ENCODE peak calls at places on chromosomes 13 and 19, in six cellular contexts. Z is HAP-1, B is psoas muscle, Y is SJSA1, L is mammary epithelial cell, O is tibial nerve. U is an unnamed sample.

GRCh38 chr19:53881482-53882390 is at the start of gene PRKCG:
- DNase-seq in Z (peak; percentile 87), B (peak; percentile 69), Y (no peak), L (peak; percentile 41), O (no peak), U (no peak)

GRCh38 chr13:46648166-46648607 is 95.2 kb downstream of the LRCH1 start:
- DNase-seq in Z (peak; percentile 74), B (no peak), Y (no peak), L (peak; percentile 19), O (no peak), U (peak; percentile 54)

GRCh38 chr19:45640849-45641273 is 1.7 kb upstream of the EML2 start:
- DNase-seq in Z (no peak), B (no peak), Y (no peak), L (peak; percentile 85), O (no peak), U (no peak)

GRCh38 chr13:113091211-113091771 is 14.3 kb upstream of the F7 start:
- DNase-seq in Z (no peak), B (peak; percentile 49), Y (no peak), L (no peak), O (no peak), U (no peak)

GRCh38 chr13:28324181-28324789 is 170.6 kb downstream of the FLT1 start:
- DNase-seq in Z (peak; percentile 83), B (no peak), Y (peak; percentile 53), L (peak; percentile 46), O (peak; percentile 74), U (peak; percentile 72)

GRCh38 chr13:34137200-34137599 is 319.3 kb downstream of the RFC3 start:
- DNase-seq in Z (no peak), B (no peak), Y (no peak), L (no peak), O (no peak), U (no peak)

GRCh38 chr13:113407531-113408393 is 43.8 kb upstream of the GRTP1 start:
- DNase-seq in Z (no peak), B (peak; percentile 67), Y (peak; percentile 19), L (no peak), O (no peak), U (no peak)

GRCh38 chr19:58318297-58318696 is 8.5 kb upstream of the ZSCAN22 start:
- DNase-seq in Z (no peak), B (no peak), Y (no peak), L (no peak), O (no peak), U (no peak)

GRCh38 chr19:42042455-42043170 is 27.4 kb downstream of the GRIK5 start:
- DNase-seq in Z (no peak), B (peak; percentile 8), Y (no peak), L (no peak), O (no peak), U (no peak)

GRCh38 chr19:16714702-16715294 is 4.8 kb upstream of the NWD1 start:
- DNase-seq in Z (peak; percentile 77), B (peak; percentile 56), Y (no peak), L (peak; percentile 44), O (peak; percentile 54), U (peak; percentile 45)

GRCh38 chr19:57031156-57031555 is 88.6 kb upstream of the USP29 start:
- DNase-seq in Z (no peak), B (no peak), Y (no peak), L (no peak), O (no peak), U (no peak)

GRCh38 chr13:22940736-22941135 is 240.0 kb upstream of the SGCG start:
- DNase-seq in Z (no peak), B (no peak), Y (no peak), L (no peak), O (no peak), U (no peak)

GRCh38 chr19:11699931-11700794 is 38.6 kb downstream of the ZNF823 start:
- DNase-seq in Z (peak; percentile 23), B (no peak), Y (no peak), L (peak; percentile 6), O (peak; percentile 9), U (peak; percentile 31)

GRCh38 chr13:75376792-75377402 is 105.1 kb downstream of the TBC1D4 start:
- DNase-seq in Z (no peak), B (no peak), Y (no peak), L (no peak), O (no peak), U (no peak)

GRCh38 chr13:98411617-98412310 is 165.1 kb downstream of the STK24 start:
- DNase-seq in Z (no peak), B (no peak), Y (no peak), L (no peak), O (peak; percentile 31), U (no peak)

GRCh38 chr13:96991072-96991471 is 3.2 kb downstream of the OXGR1 start:
- DNase-seq in Z (no peak), B (no peak), Y (no peak), L (no peak), O (no peak), U (no peak)

GRCh38 chr13:46852168-46852567 is 44.7 kb downstream of the HTR2A start:
- DNase-seq in Z (no peak), B (no peak), Y (no peak), L (no peak), O (no peak), U (no peak)

DNA sequence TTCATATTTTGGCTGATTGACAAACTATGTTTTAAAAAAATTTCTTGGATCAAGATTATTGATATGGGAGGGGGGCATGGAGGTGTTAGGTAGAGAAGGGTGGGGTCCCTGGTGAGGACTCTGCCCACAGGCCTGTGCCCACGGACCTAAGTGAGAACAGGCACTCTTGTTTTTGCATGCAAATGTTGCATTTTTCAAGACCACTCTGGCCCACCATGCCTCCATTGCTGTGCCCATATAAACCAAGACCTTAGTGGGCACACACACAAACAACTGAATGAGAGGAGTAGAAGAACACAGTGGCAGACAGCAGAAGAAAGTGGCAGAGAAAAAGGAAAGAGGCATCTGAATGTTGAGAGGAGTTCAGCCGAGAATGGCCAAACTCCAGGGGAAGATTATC is 69.6 kb upstream of the ZNF98 start:
- DNase-seq in Z (no peak), B (no peak), Y (no peak), L (no peak), O (no peak), U (no peak)
- H3K9me3 ChIP-seq in Z (peaks cover 3% of the 10 kb centered on the region), B (peaks cover 5% of the 10 kb centered on the region), Y (peaks cover 8% of the 10 kb centered on the region), L (peaks cover 45% of the 10 kb centered on the region), O (peaks cover 71% of the 10 kb centered on the region), U (no peaks in the 10 kb centered on the region)

DNA sequence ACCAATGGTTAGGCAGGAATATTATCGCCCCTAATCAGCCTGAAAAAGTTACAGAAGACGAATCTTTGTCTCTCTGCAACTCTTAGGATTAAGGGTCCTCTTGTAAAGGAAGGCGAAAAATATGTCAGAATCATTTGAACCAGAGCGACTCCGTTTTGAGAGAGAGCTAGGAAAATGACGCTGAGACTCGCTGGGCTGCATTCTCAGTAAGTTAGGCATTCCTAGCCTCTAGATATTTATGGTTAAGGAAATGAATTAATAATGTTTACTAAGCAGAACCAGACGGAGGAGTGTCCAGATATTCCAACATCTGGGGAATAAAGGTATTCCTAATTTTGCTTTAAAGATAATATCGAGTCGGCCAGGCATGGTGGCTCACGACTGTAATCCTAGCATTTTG is 755 bp upstream of the ZNF726 start:
- DNase-seq in Z (no peak), B (no peak), Y (no peak), L (no peak), O (no peak), U (no peak)
- H3K9me3 ChIP-seq in Z (peaks cover 10% of the 10 kb centered on the region), B (no peaks in the 10 kb centered on the region), Y (peaks cover 6% of the 10 kb centered on the region), L (peaks cover 16% of the 10 kb centered on the region), O (no peaks in the 10 kb centered on the region), U (no peaks in the 10 kb centered on the region)

GRCh38 chr13:110379358-110379757 is 72.3 kb downstream of the COL4A2 start:
- DNase-seq in Z (no peak), B (no peak), Y (no peak), L (no peak), O (no peak), U (no peak)
- H3K9me3 ChIP-seq in Z (no peaks in the 10 kb centered on the region), B (no peaks in the 10 kb centered on the region), Y (no peaks in the 10 kb centered on the region), L (no peaks in the 10 kb centered on the region), O (no peaks in the 10 kb centered on the region), U (no peaks in the 10 kb centered on the region)

DNA sequence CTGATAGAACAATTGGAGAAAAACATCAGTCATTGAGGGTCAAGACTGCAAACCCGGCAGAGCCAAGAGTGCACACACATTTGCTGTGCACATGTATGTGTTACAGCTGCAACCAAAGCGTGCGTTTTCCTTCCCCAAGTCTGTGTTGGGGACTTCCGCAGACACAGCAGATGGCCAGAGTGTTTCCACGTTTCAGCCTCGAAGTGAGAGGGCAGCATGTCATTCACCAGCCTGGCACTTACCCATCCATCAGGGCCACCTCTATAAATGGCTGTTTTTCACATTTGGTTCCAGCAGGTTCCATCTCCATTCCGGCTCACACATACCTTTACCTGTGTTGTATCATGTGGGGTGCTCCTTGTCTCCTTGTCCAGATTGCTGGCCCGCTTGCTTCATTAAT is 193.0 kb downstream of the TM9SF2 start:
- DNase-seq in Z (no peak), B (no peak), Y (no peak), L (no peak), O (no peak), U (no peak)
- H3K9me3 ChIP-seq in Z (no peaks in the 10 kb centered on the region), B (no peaks in the 10 kb centered on the region), Y (peaks cover 4% of the 10 kb centered on the region), L (no peaks in the 10 kb centered on the region), O (no peaks in the 10 kb centered on the region), U (no peaks in the 10 kb centered on the region)

GRCh38 chr13:48631441-48631840 is 22.3 kb upstream of the CYSLTR2 start:
- DNase-seq in Z (no peak), B (no peak), Y (no peak), L (no peak), O (no peak), U (peak; percentile 51)
- H3K9me3 ChIP-seq in Z (no peaks in the 10 kb centered on the region), B (peaks cover 18% of the 10 kb centered on the region), Y (no peaks in the 10 kb centered on the region), L (no peaks in the 10 kb centered on the region), O (peaks cover 24% of the 10 kb centered on the region), U (no peaks in the 10 kb centered on the region)

DNA sequence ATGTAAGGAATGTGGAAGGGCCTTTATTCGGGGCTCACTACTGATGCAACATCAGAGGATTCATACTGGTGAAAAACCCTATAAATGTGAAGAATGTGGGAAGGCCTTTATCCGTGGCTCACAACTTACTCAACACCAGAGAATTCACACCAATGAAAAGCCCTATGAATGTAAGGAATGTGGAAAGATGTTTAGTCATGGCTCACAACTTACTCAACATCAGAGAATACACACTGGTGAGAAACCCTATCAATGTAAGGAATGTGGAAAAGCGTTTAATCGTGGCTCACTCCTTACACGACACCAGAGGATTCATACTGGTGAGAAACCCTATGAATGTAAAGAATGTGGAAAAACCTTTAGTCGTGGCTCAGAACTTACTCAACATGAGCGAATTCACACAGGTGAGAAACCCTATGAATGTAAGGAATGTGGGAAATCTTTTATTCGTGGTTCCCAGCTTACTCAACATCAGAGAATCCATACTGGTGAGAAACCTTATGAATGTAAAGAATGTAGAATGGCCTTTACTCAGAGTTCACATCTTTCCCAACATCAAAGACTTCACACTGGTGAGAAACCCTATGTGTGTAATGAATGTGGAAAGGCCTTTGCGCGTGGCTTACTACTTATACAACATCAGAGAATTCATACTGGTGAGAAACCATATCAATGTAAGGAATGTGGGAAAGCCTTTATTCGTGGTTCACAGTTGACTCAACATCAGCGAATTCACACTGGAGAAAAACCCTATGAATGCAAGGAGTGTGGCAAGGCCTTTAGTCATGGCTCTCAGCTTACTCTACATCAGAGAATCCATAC is 44.3 kb downstream of the ZNF585A start:
- DNase-seq in Z (no peak), B (no peak), Y (no peak), L (no peak), O (no peak), U (no peak)
- H3K9me3 ChIP-seq in Z (peaks cover 48% of the 10 kb centered on the region), B (peaks cover 97% of the 10 kb centered on the region), Y (peaks cover 49% of the 10 kb centered on the region), L (peaks cover 80% of the 10 kb centered on the region), O (peaks cover 100% of the 10 kb centered on the region), U (peaks cover 14% of the 10 kb centered on the region)

DNA sequence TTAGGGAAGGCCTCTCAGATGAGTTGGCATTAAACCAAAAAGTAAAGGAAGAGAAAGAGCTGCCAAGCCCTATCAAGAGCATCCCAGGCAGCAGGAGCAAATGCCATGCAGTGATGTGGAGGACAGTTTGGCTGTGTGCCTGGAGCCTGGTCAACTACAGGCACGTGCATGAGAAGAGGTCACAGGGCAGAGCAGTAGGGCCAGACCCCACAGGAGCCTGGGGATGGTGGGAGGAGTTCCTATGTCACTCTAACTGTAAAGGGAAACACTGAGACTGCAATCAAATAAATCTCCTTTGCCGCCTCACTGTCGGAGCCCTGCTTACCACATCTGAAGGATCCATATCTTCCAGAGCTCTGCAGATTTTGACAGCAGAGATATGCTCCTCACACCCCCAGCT is 240.5 kb downstream of the ENOX1 start:
- DNase-seq in Z (no peak), B (peak; percentile 51), Y (no peak), L (no peak), O (no peak), U (no peak)
- H3K9me3 ChIP-seq in Z (no peaks in the 10 kb centered on the region), B (no peaks in the 10 kb centered on the region), Y (no peaks in the 10 kb centered on the region), L (no peaks in the 10 kb centered on the region), O (no peaks in the 10 kb centered on the region), U (no peaks in the 10 kb centered on the region)